ENCODE peak calls at places on chromosomes 2 and 18, in seven cellular contexts. S, K, W, Z, T, O and B are unnamed samples.

GRCh38 chr2:15169326-15170038 is 391.7 kb downstream of the NBAS start:
- DNase-seq in O (peak), W (no peak), T (peak), S (no peak), Z (no peak), K (no peak), B (peak)

GRCh38 chr2:233264667-233265066 is 13.2 kb downstream of the ATG16L1 start:
- DNase-seq in O (no peak), Z (no peak), S (no peak), W (no peak), K (no peak), T (no peak), B (no peak)

GRCh38 chr18:24731981-24732380 is 271.5 kb downstream of the HRH4 start:
- DNase-seq in S (no peak), W (no peak), Z (no peak), O (no peak), T (no peak), K (no peak), B (no peak)

GRCh38 chr2:7109558-7109935 is 192.3 kb downstream of the RNF144A start:
- DNase-seq in K (no peak), O (no peak), S (no peak), W (no peak), Z (no peak), T (no peak), B (no peak)

GRCh38 chr2:116645155-116645554 is 1169.3 kb upstream of the DDX18 start:
- DNase-seq in T (no peak), W (no peak), O (no peak), K (no peak), S (no peak), Z (no peak), B (no peak)

GRCh38 chr2:107730898-107731297 is 95.8 kb upstream of the RGPD4 start:
- DNase-seq in W (no peak), T (no peak), O (no peak), K (no peak), S (no peak), Z (no peak), B (no peak)

GRCh38 chr2:127698553-127699355 is 2.5 kb upstream of the SFT2D3 start:
- DNase-seq in T (no peak), K (no peak), W (no peak), S (no peak), O (no peak), Z (no peak), B (no peak)

GRCh38 chr2:127771756-127772155 is 39.2 kb downstream of the WDR33 start:
- DNase-seq in K (no peak), T (peak), S (no peak), Z (no peak), W (no peak), O (no peak), B (no peak)

GRCh38 chr18:79841936-79842335 is 44.2 kb downstream of the KCNG2 start:
- DNase-seq in Z (no peak), T (no peak), W (no peak), O (no peak), K (no peak), S (no peak), B (no peak)

GRCh38 chr18:56575819-56576663 is 62.4 kb downstream of the TXNL1 start:
- DNase-seq in T (peak), S (no peak), O (peak), Z (no peak), W (peak), K (no peak), B (no peak)

GRCh38 chr18:7575465-7576026 is 8.4 kb downstream of the PTPRM start:
- DNase-seq in T (no peak), O (no peak), W (no peak), Z (no peak), S (no peak), K (no peak), B (no peak)

GRCh38 chr2:205725059-205725458 is 42.8 kb downstream of the NRP2 start:
- DNase-seq in O (no peak), T (no peak), W (no peak), S (no peak), Z (no peak), K (no peak), B (no peak)

GRCh38 chr18:10872297-10872696 is 277.1 kb downstream of the PIEZO2 start:
- DNase-seq in K (no peak), T (no peak), W (no peak), O (no peak), Z (no peak), S (no peak), B (no peak)

GRCh38 chr2:14633451-14634211 is 1.1 kb downstream of the LRATD1 start:
- DNase-seq in W (peak), Z (peak), T (no peak), S (no peak), O (no peak), K (no peak), B (peak)

GRCh38 chr2:240921319-240922233 is 15.4 kb downstream of the CROCC2 start:
- DNase-seq in S (no peak), O (peak), Z (peak), K (no peak), W (no peak), T (peak), B (peak)

GRCh38 chr2:200677721-200678532 is 92.1 kb downstream of the AOX1 start:
- DNase-seq in W (no peak), O (peak), S (no peak), Z (no peak), K (no peak), T (peak), B (no peak)
- H3K4me3 ChIP-seq in W (no peak), O (no peak), S (no peak), Z (no peak), K (no peak), T (no peak), B (peak)

GRCh38 chr2:105936954-105937353 is 192.2 kb downstream of the NCK2 start:
- DNase-seq in K (no peak), O (no peak), T (no peak), Z (no peak), W (no peak), S (no peak), B (no peak)
- H3K4me3 ChIP-seq in K (no peak), O (no peak), T (no peak), Z (no peak), W (no peak), S (no peak), B (no peak)

DNA sequence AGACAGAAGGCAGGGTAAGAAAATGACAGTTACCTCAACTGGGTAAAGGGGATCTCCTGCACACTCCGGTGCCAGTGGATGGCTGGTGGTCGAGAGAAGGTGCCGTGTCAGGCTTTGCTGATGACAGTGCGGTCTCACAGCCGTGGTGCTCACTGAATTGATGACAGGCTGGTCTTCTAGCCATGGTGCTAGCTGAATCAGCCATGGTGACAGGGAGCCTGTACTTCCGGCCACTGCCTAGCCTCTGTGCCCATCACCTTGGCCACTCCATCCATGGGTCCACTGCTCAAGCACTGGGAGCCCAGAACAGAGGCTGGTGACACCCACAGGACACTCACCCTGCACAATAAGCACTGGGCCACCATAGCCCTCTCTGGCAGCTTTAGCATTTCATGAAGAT is 315.9 kb downstream of the FBXO15 start:
- DNase-seq in S (no peak), Z (no peak), W (no peak), K (no peak), O (no peak), T (no peak), B (no peak)
- H3K4me3 ChIP-seq in S (no peak), Z (no peak), W (no peak), K (no peak), O (no peak), T (no peak), B (no peak)

DNA sequence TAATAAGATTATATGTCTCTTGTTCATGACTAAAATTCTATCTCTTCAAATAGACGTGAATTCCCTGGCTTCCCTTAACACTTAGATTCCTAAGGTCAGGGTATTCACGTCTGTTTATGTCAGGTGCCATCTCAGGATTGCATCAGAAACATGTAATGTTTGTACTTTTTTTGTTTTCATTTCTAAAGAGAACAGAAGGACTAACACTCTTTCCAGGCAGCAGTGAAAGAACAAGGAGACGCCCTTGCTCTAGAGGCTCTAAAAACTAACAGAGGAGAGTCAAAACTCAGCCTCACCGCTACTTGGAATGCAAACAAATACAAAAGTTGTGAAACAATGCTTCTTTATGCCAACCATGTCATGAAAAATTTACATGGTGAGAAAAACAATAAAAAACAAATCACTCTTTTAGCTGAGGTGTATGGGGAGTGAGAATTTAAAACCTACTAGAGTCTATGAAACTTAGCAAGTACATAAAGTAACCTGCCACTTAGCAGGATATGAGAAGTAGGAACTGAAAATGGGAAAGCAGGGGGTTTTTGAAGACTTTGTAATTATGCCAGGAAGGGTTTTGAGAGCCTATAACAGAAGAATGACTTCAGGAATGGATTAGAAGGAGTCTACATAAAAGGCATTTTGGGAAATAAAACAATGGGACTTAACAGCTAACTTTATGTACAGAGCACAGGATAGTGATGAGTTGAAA is 522.7 kb downstream of the THSD7B start:
- DNase-seq in O (no peak), S (no peak), K (no peak), Z (no peak), W (no peak), T (no peak), B (no peak)
- H3K4me3 ChIP-seq in O (no peak), S (no peak), K (no peak), Z (no peak), W (no peak), T (no peak), B (no peak)

GRCh38 chr18:61334491-61334850 is 1.2 kb downstream of the CDH20 start:
- DNase-seq in O (no peak), W (no peak), K (no peak), S (no peak), Z (no peak), T (no peak), B (no peak)
- H3K4me3 ChIP-seq in O (no peak), W (no peak), K (no peak), S (no peak), Z (peak), T (no peak), B (peak)

GRCh38 chr2:695111-695510 is 17.9 kb upstream of the TMEM18 start:
- DNase-seq in S (no peak), Z (no peak), W (no peak), O (no peak), K (no peak), T (no peak), B (no peak)

GRCh38 chr2:694174-694573 is 17.0 kb upstream of the TMEM18 start:
- DNase-seq in T (no peak), W (no peak), Z (no peak), O (no peak), S (no peak), K (no peak), B (no peak)

GRCh38 chr2:696999-697627 is 19.9 kb upstream of the TMEM18 start:
- DNase-seq in O (no peak), W (peak), Z (no peak), T (no peak), K (no peak), S (no peak), B (no peak)

GRCh38 chr2:693606-694005 is 16.4 kb upstream of the TMEM18 start:
- DNase-seq in S (no peak), T (no peak), W (no peak), O (no peak), K (no peak), Z (no peak), B (no peak)

DNA sequence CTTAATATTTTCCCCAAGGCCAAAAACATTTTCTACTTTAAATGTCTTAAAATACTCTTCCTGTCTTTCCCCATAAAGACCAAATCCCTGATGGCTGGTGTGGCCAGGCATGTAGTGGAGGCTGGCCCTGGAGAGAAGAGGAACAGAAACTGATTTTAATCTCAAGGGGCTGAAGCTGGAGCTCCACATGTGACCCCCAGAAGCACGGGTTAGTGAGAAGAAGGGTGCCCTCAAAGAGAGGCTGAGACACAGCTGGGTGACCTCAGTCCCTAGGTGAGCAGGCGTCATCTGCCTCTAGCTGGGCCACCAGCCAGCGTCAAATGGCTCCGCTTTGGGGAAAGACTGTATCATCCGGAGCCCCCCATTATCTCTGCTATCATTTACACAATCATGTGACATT is 19.3 kb upstream of the TMEM18 start:
- DNase-seq in O (no peak), Z (no peak), T (no peak), K (no peak), W (no peak), S (no peak), B (no peak)
- H3K4me3 ChIP-seq in O (no peak), Z (no peak), T (no peak), K (no peak), W (no peak), S (no peak), B (no peak)

GRCh38 chr2:219545610-219546352 is 2.0 kb downstream of the TMEM198 start:
- DNase-seq in O (no peak), T (no peak), W (peak), K (no peak), Z (no peak), S (no peak), B (no peak)

GRCh38 chr2:219541611-219542180 is 1.9 kb downstream of the CHPF start:
- DNase-seq in K (peak), O (no peak), W (peak), T (no peak), Z (peak), S (peak), B (peak)

GRCh38 chr2:219543596-219544358 is at the start of the genes CHPF and TMEM198:
- DNase-seq in W (peak), Z (peak), S (peak), O (peak), K (peak), T (peak), B (peak)

GRCh38 chr2:219542931-219543595 is 546 bp downstream of the CHPF start:
- DNase-seq in O (no peak), T (no peak), Z (peak), S (no peak), K (no peak), W (peak), B (no peak)

DNA sequence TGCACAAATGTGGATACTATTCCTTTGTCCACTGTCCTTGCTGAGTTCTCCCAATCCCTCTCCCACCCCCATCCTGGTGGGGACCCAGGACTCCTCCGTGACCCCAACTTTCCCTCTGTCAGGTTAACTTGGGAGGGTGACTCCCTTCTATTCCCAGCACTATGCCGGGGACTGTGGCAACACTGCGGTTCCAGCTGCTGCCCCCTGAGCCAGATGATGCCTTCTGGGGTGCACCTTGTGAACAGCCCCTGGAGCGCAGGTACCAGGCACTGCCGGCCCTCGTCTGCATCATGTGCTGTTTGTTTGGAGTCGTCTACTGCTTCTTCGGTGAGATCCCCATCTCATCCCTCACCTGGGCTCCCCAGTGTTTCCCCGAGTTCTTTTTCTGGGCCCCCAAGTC is 739 bp downstream of the TMEM198 start:
- DNase-seq in Z (no peak), S (no peak), K (no peak), W (no peak), O (no peak), T (no peak), B (no peak)
- H3K4me3 ChIP-seq in Z (peak), S (no peak), K (no peak), W (no peak), O (peak), T (peak), B (peak)

GRCh38 chr18:36176739-36177138 is 10.6 kb upstream of the MOCOS start:
- DNase-seq in Z (no peak), K (no peak), S (no peak), O (no peak), W (no peak), T (no peak), B (no peak)

GRCh38 chr18:36181386-36181785 is 5.9 kb upstream of the MOCOS start:
- DNase-seq in Z (no peak), S (no peak), T (no peak), O (no peak), K (no peak), W (no peak), B (no peak)

GRCh38 chr18:36177913-36178312 is 9.4 kb upstream of the MOCOS start:
- DNase-seq in S (no peak), W (no peak), Z (no peak), K (no peak), T (no peak), O (no peak), B (no peak)

GRCh38 chr18:36181898-36182506 is 5.3 kb upstream of the MOCOS start:
- DNase-seq in T (no peak), S (no peak), Z (no peak), O (no peak), W (no peak), K (no peak), B (no peak)

DNA sequence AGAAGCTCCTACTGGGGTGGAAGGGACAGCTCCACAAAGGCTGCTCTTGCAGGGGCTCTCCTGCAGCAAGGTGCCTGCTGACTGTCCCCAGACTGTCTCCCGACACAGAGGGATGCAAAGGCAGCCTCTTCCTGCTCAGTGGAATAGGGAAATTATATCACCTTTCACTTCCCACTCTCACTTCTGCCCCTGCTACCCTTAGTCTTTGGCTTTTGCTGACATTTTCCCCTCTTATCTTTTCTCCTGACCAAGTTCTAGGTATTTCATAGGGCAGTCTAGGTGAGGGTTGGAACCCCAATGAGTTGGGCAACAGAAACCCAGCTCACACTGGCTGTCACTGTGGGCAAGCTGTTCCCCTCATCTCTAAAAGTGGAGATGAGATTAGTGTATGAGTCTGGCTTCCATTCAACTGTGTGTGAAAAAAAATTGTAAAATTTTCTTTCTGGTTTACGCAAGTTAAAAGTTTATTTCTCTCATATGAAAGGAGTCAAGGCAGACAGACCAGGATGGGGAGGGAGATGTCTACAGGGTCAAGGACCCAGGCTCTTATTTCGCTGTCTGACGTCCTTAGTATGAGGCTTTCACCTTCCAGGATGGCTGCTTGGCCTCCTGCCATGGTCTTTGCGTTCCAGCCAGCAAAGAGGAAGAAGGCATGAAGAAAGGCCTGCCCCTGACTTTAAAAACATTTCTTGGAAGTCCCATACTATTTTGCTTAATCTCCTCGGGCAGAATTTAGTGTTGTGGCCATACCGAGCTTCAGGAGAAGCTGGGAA is 7.5 kb upstream of the MOCOS start:
- DNase-seq in S (no peak), Z (peak), O (no peak), K (no peak), W (peak), T (peak), B (peak)
- H3K4me3 ChIP-seq in S (no peak), Z (no peak), O (no peak), K (no peak), W (no peak), T (no peak), B (peak)

DNA sequence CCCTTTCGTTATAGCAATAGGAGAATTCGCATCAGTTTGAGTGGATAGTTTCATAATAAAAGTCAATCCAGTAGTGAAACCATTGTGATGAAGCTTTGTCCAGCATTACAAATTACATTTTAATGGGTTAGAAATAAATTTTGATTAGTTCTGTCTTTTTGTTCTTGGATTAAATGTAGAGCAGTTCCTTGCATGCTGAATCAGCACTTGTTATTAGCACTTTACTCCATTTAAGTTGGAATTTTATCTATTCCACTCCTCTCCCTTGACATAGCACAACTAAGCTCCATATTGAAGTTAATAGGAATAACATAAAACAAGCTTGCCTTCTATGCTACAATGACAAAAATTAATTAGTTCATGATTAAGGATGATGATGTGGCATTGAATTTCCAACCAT is 624.1 kb downstream of the CCDC85A start:
- DNase-seq in O (no peak), K (no peak), Z (no peak), S (no peak), T (no peak), W (no peak), B (no peak)
- H3K4me3 ChIP-seq in O (no peak), K (no peak), Z (no peak), S (no peak), T (no peak), W (no peak), B (no peak)

GRCh38 chr2:172640389-172640788 is 84.5 kb downstream of the PDK1 start:
- DNase-seq in Z (no peak), S (no peak), T (no peak), W (no peak), O (no peak), K (no peak), B (no peak)

GRCh38 chr2:172639823-172640222 is 83.9 kb downstream of the PDK1 start:
- DNase-seq in T (peak), S (no peak), K (no peak), Z (no peak), O (peak), W (no peak), B (no peak)

GRCh38 chr2:172634477-172634876 is 78.6 kb downstream of the PDK1 start:
- DNase-seq in W (no peak), T (no peak), Z (no peak), S (no peak), K (no peak), O (no peak), B (no peak)

GRCh38 chr2:172629586-172629985 is 73.7 kb downstream of the PDK1 start:
- DNase-seq in Z (no peak), W (no peak), S (no peak), O (no peak), K (no peak), T (no peak), B (no peak)

GRCh38 chr2:172635548-172635947 is 79.7 kb downstream of the PDK1 start:
- DNase-seq in T (no peak), K (no peak), S (no peak), O (no peak), Z (no peak), W (no peak), B (no peak)
- H3K4me3 ChIP-seq in T (no peak), K (no peak), S (no peak), O (no peak), Z (no peak), W (no peak), B (no peak)